ENCODE peak calls at places on chromosomes 16 and 17, in four cellular contexts. Z is lower leg skin, G is epithelial cell of proximal tubule, I is tibial nerve. S is an unnamed sample.
A peak's percentile ranks its signal among the peaks of the same experiment; 100 is the strongest.

GRCh38 chr17:73309727-73310555 is 1.9 kb downstream of the CDC42EP4 start:
- DNase-seq in Z (no peak), G (no peak), I (no peak), S (peak; percentile 30)

GRCh38 chr16:17938546-17938945 is 398.0 kb downstream of the NPIPA8 start:
- DNase-seq in Z (no peak), G (no peak), I (peak; percentile 17), S (no peak)

GRCh38 chr16:75620326-75621169 is 2.5 kb downstream of the ADAT1 start:
- DNase-seq in Z (no peak), G (no peak), I (no peak), S (no peak)

GRCh38 chr16:89176717-89177116 is 5.2 kb downstream of the CDH15 start:
- DNase-seq in Z (no peak), G (no peak), I (no peak), S (no peak)

GRCh38 chr16:64823676-64824075 is 298.2 kb downstream of the CDH11 start:
- DNase-seq in Z (no peak), G (no peak), I (no peak), S (no peak)

GRCh38 chr16:1538804-1539520 is 5.5 kb downstream of the TMEM204 start:
- DNase-seq in Z (no peak), G (no peak), I (no peak), S (no peak)

GRCh38 chr17:40526668-40527067 is 25.2 kb upstream of the TNS4 start:
- DNase-seq in Z (no peak), G (no peak), I (no peak), S (no peak)

GRCh38 chr16:66116163-66116792 is 250.2 kb upstream of the CDH5 start:
- DNase-seq in Z (no peak), G (no peak), I (no peak), S (no peak)

GRCh38 chr17:80360396-80360795 is 54.6 kb upstream of the ENDOV start:
- DNase-seq in Z (no peak), G (no peak), I (no peak), S (no peak)

GRCh38 chr17:29068828-29069227 is 25.9 kb downstream of the PIPOX start:
- DNase-seq in Z (no peak), G (no peak), I (no peak), S (no peak)

GRCh38 chr16:85664580-85665372 is 24.0 kb downstream of the GINS2 start:
- DNase-seq in Z (no peak), G (no peak), I (no peak), S (no peak)

GRCh38 chr16:13921328-13921727 is 1.4 kb downstream of the ERCC4 start:
- DNase-seq in Z (no peak), G (no peak), I (no peak), S (no peak)

GRCh38 chr17:59365383-59365981 is 34.0 kb downstream of the YPEL2 start:
- DNase-seq in Z (no peak), G (no peak), I (no peak), S (no peak)

GRCh38 chr16:1367486-1368174 is 15.9 kb downstream of the GNPTG start:
- DNase-seq in Z (no peak), G (no peak), I (no peak), S (no peak)

GRCh38 chr17:42518755-42519545 is 17.1 kb upstream of the NAGLU start:
- DNase-seq in Z (peak; percentile 42), G (no peak), I (peak; percentile 58), S (no peak)

GRCh38 chr16:48393843-48394703 is 8.9 kb upstream of the SIAH1 start:
- DNase-seq in Z (peak; percentile 70), G (no peak), I (peak; percentile 83), S (no peak)

GRCh38 chr17:64736804-64737492 is 74.8 kb upstream of the SMURF2 start:
- DNase-seq in Z (no peak), G (no peak), I (no peak), S (peak; percentile 14)

GRCh38 chr16:21283521-21284289 is 5.6 kb upstream of the CRYM start:
- DNase-seq in Z (no peak), G (no peak), I (no peak), S (peak; percentile 71)

GRCh38 chr17:50133028-50133768 is 3.2 kb upstream of the SAMD14 start:
- DNase-seq in Z (no peak), G (no peak), I (no peak), S (no peak)

GRCh38 chr16:66714659-66715307 is 18.2 kb upstream of the CMTM4 start:
- DNase-seq in Z (no peak), G (no peak), I (no peak), S (no peak)

GRCh38 chr16:6019490-6019991 is 921.9 kb upstream of the EEF2KMT start:
- DNase-seq in Z (no peak), G (no peak), I (no peak), S (peak; percentile 4)

GRCh38 chr16:6020162-6020980 is 922.8 kb upstream of the EEF2KMT start:
- DNase-seq in Z (no peak), G (no peak), I (no peak), S (no peak)

GRCh38 chr16:6018848-6019489 is 921.4 kb upstream of the EEF2KMT start:
- DNase-seq in Z (no peak), G (no peak), I (no peak), S (peak; percentile 6)

GRCh38 chr16:6012716-6013115 is 915.1 kb upstream of the EEF2KMT start:
- DNase-seq in Z (no peak), G (no peak), I (no peak), S (no peak)

DNA sequence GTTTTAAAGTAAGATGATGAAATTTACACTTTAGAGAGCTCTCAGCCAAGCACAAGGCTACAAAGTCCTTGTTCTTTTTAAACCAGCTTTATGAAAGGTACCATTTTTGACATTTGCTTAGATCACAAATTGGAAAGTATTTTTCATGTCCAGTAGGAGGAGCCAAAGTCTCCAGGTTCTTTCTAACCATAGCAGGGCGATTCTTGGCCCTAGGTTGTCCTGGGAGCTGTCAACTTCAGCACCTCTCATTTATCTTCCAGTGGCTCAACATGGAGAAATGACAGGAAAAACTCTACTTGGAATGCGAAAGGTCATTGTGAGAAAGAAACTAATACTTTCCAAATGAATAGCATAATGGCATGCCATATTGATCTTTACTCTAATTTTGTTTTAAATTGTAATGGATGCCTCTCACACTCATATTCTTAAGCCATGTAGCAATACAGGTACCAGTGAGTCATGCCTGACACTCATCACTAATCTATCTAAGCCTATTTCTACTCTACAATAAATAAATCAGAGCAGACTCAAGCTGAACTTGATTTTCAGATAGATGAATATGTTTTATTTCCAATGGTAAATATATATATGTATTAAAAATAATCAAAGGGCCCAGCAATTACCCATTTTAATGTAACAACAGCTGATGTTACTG is 919.1 kb upstream of the EEF2KMT start:
- DNase-seq in Z (no peak), G (no peak), I (no peak), S (no peak)
- TF ChIP-seq CTCF in Z (no peak), G (peak; percentile 58), I (no peak), S (peak; percentile 75)

DNA sequence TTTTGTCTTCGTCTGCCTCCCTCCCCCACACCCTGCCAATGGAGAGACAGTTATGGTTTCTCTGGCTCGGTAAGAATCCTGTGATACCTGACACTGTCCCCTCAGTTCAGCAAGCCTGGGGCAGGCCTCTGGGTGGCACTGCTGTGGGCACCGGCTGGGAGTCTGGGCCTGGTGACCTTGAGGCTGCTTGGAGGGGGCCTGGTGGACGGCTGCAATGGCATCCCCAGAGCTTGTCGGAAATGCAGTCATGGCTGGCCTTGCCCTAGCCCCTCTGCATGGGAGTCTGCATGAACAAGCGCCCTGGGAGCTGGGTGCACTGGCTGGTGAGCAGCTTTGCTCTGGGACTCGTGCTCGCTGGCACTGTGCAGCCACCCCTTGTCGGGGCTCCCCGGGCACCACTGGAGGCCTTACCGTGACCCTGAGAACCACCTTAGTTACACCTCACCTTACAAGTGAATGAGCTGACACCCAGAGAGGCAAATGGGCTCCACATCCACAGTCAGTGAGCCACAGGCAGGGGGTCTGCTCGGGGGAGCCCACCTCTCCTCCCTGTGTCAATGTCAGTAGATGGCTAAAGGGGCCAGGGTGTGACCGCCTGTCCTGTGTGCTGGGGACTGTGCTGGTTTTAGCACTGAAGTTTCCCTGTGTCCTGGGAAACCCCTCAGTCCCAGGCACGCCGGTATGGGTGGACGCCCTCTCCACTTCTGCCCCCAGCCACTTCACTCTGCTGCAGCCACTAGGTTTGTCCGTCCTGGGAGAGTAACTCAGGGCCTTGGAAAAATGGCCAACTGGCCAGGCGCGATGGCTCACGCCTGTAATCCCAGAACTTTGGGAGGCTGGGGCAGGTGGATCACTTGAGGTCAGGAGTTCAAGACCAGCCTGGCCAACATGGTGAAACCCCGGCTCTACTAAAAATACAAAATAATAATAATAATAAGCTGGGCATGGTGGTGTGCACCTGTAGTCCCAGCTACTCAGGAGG is 1.4 kb downstream of the LGALS3BP start:
- DNase-seq in Z (no peak), G (no peak), I (no peak), S (no peak)
- TF ChIP-seq CTCF in Z (no peak), G (no peak), I (no peak), S (no peak)

GRCh38 chr16:3001316-3001715 is 11.4 kb upstream of the CLDN9 start:
- DNase-seq in Z (no peak), G (no peak), I (no peak), S (no peak)
- TF ChIP-seq CTCF in Z (no peak), G (no peak), I (no peak), S (no peak)

GRCh38 chr17:9982159-9982558 is 77.1 kb upstream of the RCVRN start:
- DNase-seq in Z (no peak), G (no peak), I (no peak), S (no peak)
- TF ChIP-seq CTCF in Z (no peak), G (peak; percentile 29), I (no peak), S (peak; percentile 52)

S was measured in neural crest cell.